ENCODE peak calls at places on chromosome 13, in four cellular contexts. One of them, this sample, is unnamed. For H3K27me3, the result is how much of the 10 kb centered on the place peaks cover.

GRCh38 chr13:71873418-71874276 is 6.6 kb upstream of the DACH1 start:
- DNase-seq in K562: no peak
- DNase-seq in dorsolateral prefrontal cortex: no peak
- DNase-seq in lung: no peak
- DNase-seq in this sample: no peak

GRCh38 chr13:30341815-30342570 is 34.6 kb upstream of the KATNAL1 start:
- DNase-seq in K562: no peak
- DNase-seq in dorsolateral prefrontal cortex: peak
- DNase-seq in lung: peak
- DNase-seq in this sample: no peak

GRCh38 chr13:40666905-40667621 is 622 bp upstream of the FOXO1 start:
- DNase-seq in K562: peak
- DNase-seq in dorsolateral prefrontal cortex: no peak
- DNase-seq in lung: peak
- DNase-seq in this sample: no peak

GRCh38 chr13:34300559-34300958 is 482.6 kb downstream of the RFC3 start:
- DNase-seq in K562: no peak
- DNase-seq in dorsolateral prefrontal cortex: no peak
- DNase-seq in lung: no peak
- DNase-seq in this sample: no peak

GRCh38 chr13:99176309-99177276 is 24.1 kb upstream of the UBAC2 start:
- DNase-seq in K562: peak
- DNase-seq in dorsolateral prefrontal cortex: peak
- DNase-seq in lung: peak
- DNase-seq in this sample: peak

GRCh38 chr13:100833427-100833826 is 158.8 kb upstream of the TMTC4 start:
- DNase-seq in K562: no peak
- DNase-seq in dorsolateral prefrontal cortex: no peak
- DNase-seq in lung: no peak
- DNase-seq in this sample: no peak

GRCh38 chr13:110225609-110226008 is 81.3 kb downstream of the COL4A1 start:
- DNase-seq in K562: no peak
- DNase-seq in dorsolateral prefrontal cortex: no peak
- DNase-seq in lung: no peak
- DNase-seq in this sample: no peak

GRCh38 chr13:79604752-79605151 is 123.8 kb downstream of the NDFIP2 start:
- DNase-seq in K562: no peak
- DNase-seq in dorsolateral prefrontal cortex: no peak
- DNase-seq in lung: no peak
- DNase-seq in this sample: no peak

GRCh38 chr13:50129923-50130685 is 114.9 kb downstream of the KCNRG start:
- DNase-seq in K562: no peak
- DNase-seq in dorsolateral prefrontal cortex: no peak
- DNase-seq in lung: no peak
- DNase-seq in this sample: peak

GRCh38 chr13:78993792-78994191 is 334.8 kb upstream of the OBI1 start:
- DNase-seq in K562: no peak
- DNase-seq in dorsolateral prefrontal cortex: no peak
- DNase-seq in lung: no peak
- DNase-seq in this sample: peak

GRCh38 chr13:40777166-40777956 is 6.4 kb upstream of the MRPS31 start:
- DNase-seq in K562: peak
- DNase-seq in dorsolateral prefrontal cortex: no peak
- DNase-seq in lung: peak
- DNase-seq in this sample: peak

GRCh38 chr13:72505376-72505775 is 222.1 kb downstream of the MZT1 start:
- DNase-seq in K562: no peak
- DNase-seq in dorsolateral prefrontal cortex: no peak
- DNase-seq in lung: no peak
- DNase-seq in this sample: no peak

GRCh38 chr13:45048890-45049407 is 59.6 kb downstream of the GPALPP1 start:
- DNase-seq in K562: no peak
- DNase-seq in dorsolateral prefrontal cortex: no peak
- DNase-seq in lung: no peak
- DNase-seq in this sample: no peak

GRCh38 chr13:64041296-64041695 is 2625.6 kb upstream of the PCDH20 start:
- DNase-seq in K562: no peak
- DNase-seq in dorsolateral prefrontal cortex: no peak
- DNase-seq in lung: no peak
- DNase-seq in this sample: no peak

GRCh38 chr13:108561152-108561551 is 68.3 kb upstream of the MYO16 start:
- DNase-seq in K562: no peak
- DNase-seq in dorsolateral prefrontal cortex: no peak
- DNase-seq in lung: no peak
- DNase-seq in this sample: no peak

GRCh38 chr13:53159439-53159838 is 130.8 kb downstream of the OLFM4 start:
- DNase-seq in K562: no peak
- DNase-seq in dorsolateral prefrontal cortex: no peak
- DNase-seq in lung: no peak
- DNase-seq in this sample: no peak

GRCh38 chr13:114230575-114230974 is 4.1 kb upstream of the CDC16 start:
- DNase-seq in K562: no peak
- DNase-seq in dorsolateral prefrontal cortex: no peak
- DNase-seq in lung: no peak
- DNase-seq in this sample: no peak

GRCh38 chr13:68190826-68191225 is 960.7 kb upstream of the PCDH9 start:
- DNase-seq in K562: no peak
- DNase-seq in dorsolateral prefrontal cortex: no peak
- DNase-seq in lung: no peak
- DNase-seq in this sample: no peak

GRCh38 chr13:97437729-97438128 is 3.8 kb downstream of the RAP2A start:
- DNase-seq in K562: no peak
- DNase-seq in dorsolateral prefrontal cortex: no peak
- DNase-seq in lung: no peak
- DNase-seq in this sample: no peak

DNA sequence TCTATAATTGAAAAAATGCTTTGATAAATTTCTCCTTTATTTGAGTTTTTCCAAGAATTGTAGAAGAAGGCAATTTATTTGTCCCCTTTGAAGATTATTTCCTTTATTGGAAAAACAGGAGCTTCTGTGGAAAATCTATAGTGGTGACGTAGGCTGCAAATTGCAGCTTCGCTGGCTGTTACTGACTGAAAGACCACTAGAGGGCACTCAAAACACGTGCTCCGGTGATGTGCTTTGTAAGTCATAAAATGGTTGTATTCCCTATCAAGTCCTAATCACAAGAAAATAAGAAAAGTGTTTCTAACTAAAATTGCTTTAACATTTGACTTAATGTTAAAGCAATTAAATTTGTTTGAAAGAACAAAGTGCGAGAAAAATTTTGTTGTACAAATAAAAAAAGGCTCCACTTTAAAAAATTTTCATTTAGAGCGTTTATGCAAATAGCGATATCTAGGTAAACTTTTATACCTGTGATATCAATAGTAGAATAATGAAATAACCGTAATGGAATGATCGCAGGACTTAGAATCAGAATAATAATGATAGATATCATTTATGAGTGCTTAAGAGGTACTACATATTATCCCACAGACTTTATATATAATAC is 638.2 kb upstream of the SPRY2 start:
- DNase-seq in K562: peak
- DNase-seq in dorsolateral prefrontal cortex: peak
- DNase-seq in lung: peak
- DNase-seq in this sample: no peak
- TF ChIP-seq CTCF in K562: peak
- TF ChIP-seq CTCF in dorsolateral prefrontal cortex: peak
- TF ChIP-seq CTCF in lung: peak
- TF ChIP-seq CTCF in this sample: peak

GRCh38 chr13:43784491-43784890 is 2.3 kb downstream of the ENOX1 start:
- DNase-seq in K562: no peak
- DNase-seq in dorsolateral prefrontal cortex: no peak
- DNase-seq in lung: no peak
- DNase-seq in this sample: no peak

GRCh38 chr13:43785681-43786471 is 896 bp downstream of the ENOX1 start:
- DNase-seq in K562: peak
- DNase-seq in dorsolateral prefrontal cortex: peak
- DNase-seq in lung: peak
- DNase-seq in this sample: peak

GRCh38 chr13:43783820-43784219 is 3.0 kb downstream of the ENOX1 start:
- DNase-seq in K562: no peak
- DNase-seq in dorsolateral prefrontal cortex: no peak
- DNase-seq in lung: no peak
- DNase-seq in this sample: no peak

GRCh38 chr13:43786472-43786765 is 353 bp downstream of the ENOX1 start:
- DNase-seq in K562: no peak
- DNase-seq in dorsolateral prefrontal cortex: no peak
- DNase-seq in lung: no peak
- DNase-seq in this sample: no peak

GRCh38 chr13:43785166-43785680 is 1.5 kb downstream of the ENOX1 start:
- DNase-seq in K562: no peak
- DNase-seq in dorsolateral prefrontal cortex: no peak
- DNase-seq in lung: no peak
- DNase-seq in this sample: no peak
- H3K27me3 ChIP-seq in K562: under half
- H3K27me3 ChIP-seq in dorsolateral prefrontal cortex: under half
- H3K27me3 ChIP-seq in lung: under half
- H3K27me3 ChIP-seq in this sample: under half

GRCh38 chr13:112931028-112931934 is 37.7 kb upstream of the MCF2L start:
- DNase-seq in K562: peak
- DNase-seq in dorsolateral prefrontal cortex: no peak
- DNase-seq in lung: no peak
- DNase-seq in this sample: no peak
- TF ChIP-seq CTCF in K562: peak
- TF ChIP-seq CTCF in dorsolateral prefrontal cortex: peak
- TF ChIP-seq CTCF in lung: no peak
- TF ChIP-seq CTCF in this sample: peak

GRCh38 chr13:39385154-39385553 is 217.8 kb downstream of the LHFPL6 start:
- DNase-seq in K562: no peak
- DNase-seq in dorsolateral prefrontal cortex: no peak
- DNase-seq in lung: no peak
- DNase-seq in this sample: no peak

GRCh38 chr13:39381456-39381855 is 221.5 kb downstream of the LHFPL6 start:
- DNase-seq in K562: no peak
- DNase-seq in dorsolateral prefrontal cortex: no peak
- DNase-seq in lung: no peak
- DNase-seq in this sample: no peak

GRCh38 chr13:39379667-39380655 is 223.0 kb downstream of the LHFPL6 start:
- DNase-seq in K562: no peak
- DNase-seq in dorsolateral prefrontal cortex: no peak
- DNase-seq in lung: no peak
- DNase-seq in this sample: no peak

DNA sequence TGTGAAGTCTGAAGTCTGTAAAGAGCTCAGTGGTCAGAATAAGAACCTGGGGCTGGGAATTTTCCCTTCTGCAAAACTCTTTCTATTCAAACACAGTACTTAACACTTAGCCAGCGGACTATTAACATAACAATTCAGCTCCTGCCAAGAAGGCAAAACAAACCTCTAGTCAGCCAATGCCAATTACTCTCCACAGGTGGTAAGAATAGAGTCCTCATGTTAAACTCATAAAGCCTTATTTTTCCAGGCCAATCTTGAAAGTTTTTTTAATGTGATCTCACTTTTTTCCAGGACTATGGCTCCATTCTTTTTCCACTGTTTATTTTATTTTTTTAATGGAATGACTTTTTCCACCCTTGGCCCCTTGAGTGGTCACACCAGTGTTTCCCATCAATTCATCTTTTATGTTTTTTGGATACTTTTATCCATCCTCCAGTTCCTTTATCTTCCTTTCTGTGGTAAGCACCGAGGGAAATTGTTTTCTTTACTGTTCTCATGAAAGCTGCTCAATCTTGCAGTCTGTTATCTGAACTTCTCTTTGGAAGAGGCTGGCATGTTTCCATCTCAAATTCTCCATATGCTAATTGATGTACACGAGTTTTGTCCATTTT is 217.3 kb downstream of the LHFPL6 start:
- DNase-seq in K562: no peak
- DNase-seq in dorsolateral prefrontal cortex: no peak
- DNase-seq in lung: no peak
- DNase-seq in this sample: no peak
- H3K27me3 ChIP-seq in K562: under half
- H3K27me3 ChIP-seq in dorsolateral prefrontal cortex: under half
- H3K27me3 ChIP-seq in lung: under half
- H3K27me3 ChIP-seq in this sample: under half

DNA sequence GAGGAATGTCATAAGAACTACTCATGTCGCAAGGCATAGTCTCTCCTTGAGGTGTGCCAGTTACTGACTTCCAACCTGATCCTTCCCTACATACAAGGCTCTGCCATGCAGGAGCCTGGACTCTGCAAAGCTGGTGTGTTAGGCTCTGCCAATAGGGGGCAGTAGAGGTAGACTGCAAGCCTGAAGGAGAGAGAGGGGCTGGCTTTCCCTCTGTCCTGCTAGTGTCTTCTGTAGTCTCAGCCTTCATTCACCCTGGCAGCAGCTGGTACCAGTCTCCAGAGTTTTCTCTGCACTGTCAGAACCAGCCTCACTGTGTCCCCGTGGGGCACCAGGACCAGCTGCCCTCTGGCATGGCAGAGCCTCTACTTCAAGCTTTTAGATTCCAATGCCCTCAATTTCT is 14.5 kb downstream of the SHISA2 start:
- DNase-seq in K562: peak
- DNase-seq in dorsolateral prefrontal cortex: no peak
- DNase-seq in lung: peak
- DNase-seq in this sample: no peak
- TF ChIP-seq CTCF in K562: peak
- TF ChIP-seq CTCF in dorsolateral prefrontal cortex: peak
- TF ChIP-seq CTCF in lung: no peak
- TF ChIP-seq CTCF in this sample: peak

GRCh38 chr13:112342841-112343361 is 33.3 kb upstream of the SPACA7 start:
- DNase-seq in K562: no peak
- DNase-seq in dorsolateral prefrontal cortex: no peak
- DNase-seq in lung: no peak
- DNase-seq in this sample: no peak
- H3K27me3 ChIP-seq in K562: under half
- H3K27me3 ChIP-seq in dorsolateral prefrontal cortex: under half
- H3K27me3 ChIP-seq in lung: under half
- H3K27me3 ChIP-seq in this sample: under half

This sample was measured in GM06990.